ENCODE peak calls at places on chromosomes 13 and 19, in eight cellular contexts. F, L, J, Z, U, E, A and M are unnamed samples.

GRCh38 chr13:98301721-98302120 is 124.7 kb upstream of the RNF113B start:
- DNase-seq in F (no peak), L (no peak), J (no peak), Z (no peak), U (no peak), E (no peak), A (no peak), M (no peak)

GRCh38 chr19:27754700-27755099 is 1458.3 kb downstream of the UQCRFS1 start:
- DNase-seq in F (no peak), L (no peak), J (no peak), Z (no peak), U (no peak), E (no peak), A (no peak), M (no peak)

GRCh38 chr19:17695198-17695597 is 7.0 kb upstream of the UNC13A start:
- DNase-seq in F (no peak), L (no peak), J (no peak), Z (no peak), U (no peak), E (no peak), A (no peak), M (no peak)

GRCh38 chr19:33463194-33463593 is 58.4 kb downstream of the PEPD start:
- DNase-seq in F (no peak), L (no peak), J (no peak), Z (no peak), U (no peak), E (no peak), A (peak), M (no peak)

GRCh38 chr19:7832009-7832408 is 2.0 kb downstream of the EVI5L start:
- DNase-seq in F (no peak), L (no peak), J (no peak), Z (no peak), U (no peak), E (no peak), A (no peak), M (no peak)

GRCh38 chr13:45194081-45194939 is 6.5 kb downstream of the KCTD4 start:
- DNase-seq in F (no peak), L (peak), J (no peak), Z (no peak), U (no peak), E (no peak), A (no peak), M (no peak)

GRCh38 chr13:25807562-25807961 is 244.3 kb downstream of the SHISA2 start:
- DNase-seq in F (no peak), L (no peak), J (no peak), Z (no peak), U (no peak), E (no peak), A (no peak), M (no peak)

GRCh38 chr19:52735734-52736133 is 890 bp upstream of the ZNF611 start:
- DNase-seq in F (no peak), L (peak), J (no peak), Z (no peak), U (no peak), E (no peak), A (peak), M (peak)

GRCh38 chr13:84896128-84896527 is 903.1 kb downstream of the SLITRK6 start:
- DNase-seq in F (no peak), L (peak), J (no peak), Z (no peak), U (no peak), E (no peak), A (peak), M (no peak)

GRCh38 chr19:32367063-32367462 is 21.7 kb downstream of the ZNF507 start:
- DNase-seq in F (no peak), L (no peak), J (no peak), Z (no peak), U (no peak), E (no peak), A (no peak), M (no peak)

GRCh38 chr13:113146750-113147149 is 11.7 kb upstream of the PROZ start:
- DNase-seq in F (no peak), L (no peak), J (no peak), Z (no peak), U (no peak), E (no peak), A (peak), M (no peak)

GRCh38 chr13:98144501-98145350 is 1.8 kb downstream of the FARP1 start:
- DNase-seq in F (no peak), L (no peak), J (no peak), Z (no peak), U (no peak), E (no peak), A (peak), M (no peak)

GRCh38 chr19:54418030-54418929 is 3.0 kb downstream of the TTYH1 start:
- DNase-seq in F (no peak), L (peak), J (no peak), Z (no peak), U (no peak), E (no peak), A (peak), M (no peak)

GRCh38 chr13:23754506-23754905 is 134.7 kb downstream of the MIPEP start:
- DNase-seq in F (peak), L (no peak), J (no peak), Z (no peak), U (no peak), E (peak), A (no peak), M (no peak)

GRCh38 chr13:37539176-37539575 is 59.4 kb downstream of the POSTN start:
- DNase-seq in F (no peak), L (no peak), J (no peak), Z (no peak), U (no peak), E (no peak), A (no peak), M (no peak)

GRCh38 chr13:49953560-49953959 is 17.4 kb upstream of the SPRYD7 start:
- DNase-seq in F (no peak), L (no peak), J (no peak), Z (no peak), U (no peak), E (no peak), A (no peak), M (no peak)

GRCh38 chr13:98279473-98280175 is 102.6 kb upstream of the RNF113B start:
- DNase-seq in F (no peak), L (no peak), J (no peak), Z (no peak), U (no peak), E (no peak), A (no peak), M (no peak)

GRCh38 chr13:23855360-23855759 is 33.8 kb downstream of the MIPEP start:
- DNase-seq in F (no peak), L (no peak), J (no peak), Z (no peak), U (no peak), E (no peak), A (no peak), M (no peak)

GRCh38 chr13:48158915-48159314 is 64.0 kb upstream of the MED4 start:
- DNase-seq in F (no peak), L (no peak), J (no peak), Z (no peak), U (no peak), E (no peak), A (no peak), M (no peak)

GRCh38 chr13:84430441-84430840 is 548.2 kb upstream of the SLITRK1 start:
- DNase-seq in F (no peak), L (no peak), J (no peak), Z (no peak), U (no peak), E (no peak), A (no peak), M (no peak)

GRCh38 chr13:71217827-71218226 is 649.2 kb downstream of the DACH1 start:
- DNase-seq in F (no peak), L (no peak), J (no peak), Z (no peak), U (no peak), E (no peak), A (no peak), M (no peak)

GRCh38 chr19:12726988-12727316 is 3.2 kb upstream of the TNPO2 start:
- DNase-seq in F (no peak), L (no peak), J (no peak), Z (no peak), U (no peak), E (no peak), A (no peak), M (no peak)

GRCh38 chr13:47069133-47069532 is 172.3 kb upstream of the HTR2A start:
- DNase-seq in F (no peak), L (no peak), J (no peak), Z (no peak), U (no peak), E (no peak), A (no peak), M (no peak)

GRCh38 chr13:31442605-31443004 is 242.8 kb downstream of the B3GLCT start:
- DNase-seq in F (no peak), L (no peak), J (no peak), Z (no peak), U (no peak), E (no peak), A (no peak), M (no peak)

GRCh38 chr19:30103981-30104380 is 161.9 kb downstream of the URI1 start:
- DNase-seq in F (no peak), L (no peak), J (no peak), Z (no peak), U (no peak), E (no peak), A (no peak), M (no peak)

GRCh38 chr13:52779028-52779612 is 39.5 kb upstream of the CNMD start:
- DNase-seq in F (no peak), L (peak), J (no peak), Z (no peak), U (no peak), E (no peak), A (peak), M (no peak)

GRCh38 chr13:32284927-32285632 is 30.1 kb downstream of the ZAR1L start:
- DNase-seq in F (no peak), L (no peak), J (no peak), Z (no peak), U (no peak), E (no peak), A (no peak), M (no peak)

GRCh38 chr13:73133536-73133935 is 74.7 kb downstream of the KLF5 start:
- DNase-seq in F (no peak), L (no peak), J (no peak), Z (no peak), U (no peak), E (no peak), A (no peak), M (no peak)

GRCh38 chr13:72255908-72256307 is 388.9 kb upstream of the DACH1 start:
- DNase-seq in F (no peak), L (peak), J (no peak), Z (no peak), U (no peak), E (no peak), A (peak), M (no peak)

GRCh38 chr13:73603646-73604045 is 530.6 kb downstream of the KLF12 start:
- DNase-seq in F (no peak), L (no peak), J (no peak), Z (no peak), U (no peak), E (no peak), A (no peak), M (no peak)

GRCh38 chr19:4969772-4970531 is 1.0 kb downstream of the KDM4B start:
- DNase-seq in F (no peak), L (no peak), J (no peak), Z (no peak), U (no peak), E (no peak), A (peak), M (no peak)

GRCh38 chr19:35774274-35775045 is 904 bp upstream of the ARHGAP33 start:
- DNase-seq in F (no peak), L (no peak), J (no peak), Z (no peak), U (no peak), E (no peak), A (peak), M (no peak)

GRCh38 chr13:47898080-47898479 is 103.0 kb downstream of the SUCLA2 start:
- DNase-seq in F (no peak), L (no peak), J (no peak), Z (no peak), U (no peak), E (no peak), A (no peak), M (no peak)

GRCh38 chr13:48862572-48862971 is 113.1 kb upstream of the FNDC3A start:
- DNase-seq in F (no peak), L (no peak), J (no peak), Z (no peak), U (no peak), E (no peak), A (no peak), M (no peak)

GRCh38 chr19:16232568-16232967 is 34.9 kb downstream of the AP1M1 start:
- DNase-seq in F (no peak), L (no peak), J (no peak), Z (no peak), U (no peak), E (no peak), A (no peak), M (no peak)

GRCh38 chr19:16660763-16661479 is at the start of gene TMEM38A:
- DNase-seq in F (peak), L (peak), J (peak), Z (no peak), U (no peak), E (peak), A (peak), M (peak)

GRCh38 chr13:113209880-113210421 is 538 bp downstream of the CUL4A start:
- DNase-seq in F (peak), L (peak), J (peak), Z (peak), U (no peak), E (peak), A (peak), M (peak)

GRCh38 chr19:5181331-5181730 is 159.3 kb downstream of the PTPRS start:
- DNase-seq in F (no peak), L (no peak), J (no peak), Z (no peak), U (no peak), E (no peak), A (no peak), M (no peak)

GRCh38 chr13:53821632-53822031 is 793.0 kb downstream of the OLFM4 start:
- DNase-seq in F (no peak), L (peak), J (no peak), Z (no peak), U (no peak), E (no peak), A (no peak), M (no peak)

GRCh38 chr13:106695139-106695538 is 127.2 kb upstream of the ARGLU1 start:
- DNase-seq in F (no peak), L (no peak), J (no peak), Z (no peak), U (no peak), E (no peak), A (no peak), M (no peak)